ENCODE peak calls at places on chromosomes 11 and 22, in ten cellular contexts. Q is amniotic stem cell, O is neural crest cell, X is Right ventricle myocardium inferior, L is A549, F is EH, D is right cardiac atrium, M is mucosa of gallbladder, H is mesendoderm, B is GM04504. N is an unnamed sample.

GRCh38 chr11:94067010-94067409 is 45.9 kb downstream of the HEPHL1 start:
- DNase-seq in Q (no peak), O (no peak), X (no peak), L (no peak), F (peak), D (no peak), M (no peak), H (no peak), B (no peak), N (no peak)

GRCh38 chr11:22246992-22247391 is 54.1 kb downstream of the ANO5 start:
- DNase-seq in Q (no peak), O (no peak), X (no peak), L (no peak), F (no peak), D (no peak), M (no peak), H (no peak), B (no peak), N (no peak)

GRCh38 chr11:9276571-9276970 is 11.4 kb upstream of the DENND5A start:
- DNase-seq in Q (no peak), O (no peak), X (no peak), L (no peak), F (no peak), D (no peak), M (no peak), H (no peak), B (no peak), N (no peak)

GRCh38 chr11:75103380-75104026 is 6.8 kb upstream of the OR2AT4 start:
- DNase-seq in Q (peak), O (no peak), X (no peak), L (no peak), F (peak), D (no peak), M (no peak), H (no peak), B (peak), N (no peak)

GRCh38 chr22:47014636-47014930 is 252.1 kb downstream of the TBC1D22A start:
- DNase-seq in Q (no peak), O (no peak), X (peak), L (no peak), F (no peak), D (no peak), M (no peak), H (no peak), B (no peak), N (no peak)

GRCh38 chr11:73990727-73991126 is 8.1 kb upstream of the UCP2 start:
- DNase-seq in Q (no peak), O (no peak), X (no peak), L (no peak), F (no peak), D (no peak), M (no peak), H (no peak), B (no peak), N (no peak)

GRCh38 chr22:39680486-39680885 is 109.9 kb downstream of the CACNA1I start:
- DNase-seq in Q (no peak), O (no peak), X (peak), L (no peak), F (no peak), D (no peak), M (no peak), H (no peak), B (no peak), N (no peak)

GRCh38 chr11:64275031-64275800 is 9.2 kb downstream of the BAD start:
- DNase-seq in Q (no peak), O (no peak), X (no peak), L (no peak), F (no peak), D (peak), M (no peak), H (no peak), B (no peak), N (no peak)

GRCh38 chr11:69834251-69834650 is 15.0 kb upstream of the FGF3 start:
- DNase-seq in Q (no peak), O (no peak), X (no peak), L (no peak), F (no peak), D (no peak), M (no peak), H (no peak), B (no peak), N (no peak)

GRCh38 chr11:267491-267994 is 10.7 kb upstream of the NLRP6 start:
- DNase-seq in Q (no peak), O (no peak), X (peak), L (peak), F (no peak), D (peak), M (no peak), H (peak), B (no peak), N (peak)

GRCh38 chr11:107792049-107792443 is 66.5 kb downstream of the SLC35F2 start:
- DNase-seq in Q (no peak), O (no peak), X (no peak), L (no peak), F (no peak), D (no peak), M (no peak), H (no peak), B (no peak), N (no peak)

GRCh38 chr11:110173775-110174644 is 80.8 kb downstream of the ZC3H12C start:
- DNase-seq in Q (no peak), O (peak), X (no peak), L (peak), F (peak), D (peak), M (peak), H (peak), B (no peak), N (peak)

GRCh38 chr11:61927501-61927900 is 10.1 kb upstream of the RAB3IL1 start:
- DNase-seq in Q (no peak), O (no peak), X (no peak), L (no peak), F (peak), D (no peak), M (no peak), H (no peak), B (no peak), N (no peak)

GRCh38 chr22:47289316-47289985 is 527.0 kb downstream of the TBC1D22A start:
- DNase-seq in Q (no peak), O (no peak), X (no peak), L (no peak), F (no peak), D (no peak), M (no peak), H (no peak), B (no peak), N (peak)

GRCh38 chr11:122823564-122823963 is 14.7 kb upstream of the CRTAM start:
- DNase-seq in Q (no peak), O (no peak), X (no peak), L (no peak), F (no peak), D (no peak), M (no peak), H (no peak), B (no peak), N (no peak)

GRCh38 chr11:31986201-31986889 is 104.5 kb upstream of the RCN1 start:
- DNase-seq in Q (no peak), O (no peak), X (no peak), L (no peak), F (no peak), D (no peak), M (no peak), H (no peak), B (no peak), N (no peak)

GRCh38 chr11:77107950-77108349 is 5.3 kb downstream of the OMP start:
- DNase-seq in Q (peak), O (no peak), X (peak), L (peak), F (peak), D (peak), M (peak), H (no peak), B (peak), N (no peak)

GRCh38 chr11:61791737-61792309 is 576 bp downstream of the TMEM258 start:
- DNase-seq in Q (peak), O (peak), X (peak), L (peak), F (peak), D (peak), M (peak), H (peak), B (peak), N (peak)

GRCh38 chr11:36033082-36033751 is 89.4 kb downstream of the LDLRAD3 start:
- DNase-seq in Q (no peak), O (no peak), X (no peak), L (no peak), F (no peak), D (no peak), M (no peak), H (peak), B (no peak), N (no peak)

GRCh38 chr11:3156661-3157311 is 8.3 kb downstream of the OSBPL5 start:
- DNase-seq in Q (no peak), O (no peak), X (peak), L (no peak), F (no peak), D (peak), M (no peak), H (no peak), B (no peak), N (peak)

N was measured in Right ventricle myocardium superior.